ENCODE peak calls at places on chromosomes 1 and 21, in eight cellular contexts. V, R, N, W, K, E, I and D are unnamed samples.

GRCh38 chr1:29575826-29576225 is 339.5 kb downstream of the PTPRU start:
- DNase-seq in V (no peak), R (no peak), N (no peak), W (no peak), K (no peak), E (no peak), I (no peak), D (no peak)

GRCh38 chr1:236705771-236706565 is 19.7 kb downstream of the ACTN2 start:
- DNase-seq in V (no peak), R (no peak), N (no peak), W (no peak), K (no peak), E (no peak), I (no peak), D (no peak)

GRCh38 chr1:205440476-205441317 is 15.1 kb downstream of the BLACAT1 start:
- DNase-seq in V (peak), R (peak), N (peak), W (peak), K (no peak), E (peak), I (peak), D (peak)

GRCh38 chr21:38898422-38899098 is 92.8 kb downstream of the ETS2 start:
- DNase-seq in V (no peak), R (no peak), N (no peak), W (no peak), K (no peak), E (no peak), I (no peak), D (no peak)

GRCh38 chr1:150703427-150703826 is 6.5 kb upstream of the GOLPH3L start:
- DNase-seq in V (no peak), R (no peak), N (no peak), W (no peak), K (no peak), E (no peak), I (no peak), D (no peak)

GRCh38 chr1:67339623-67340343 is 32.1 kb downstream of the IL12RB2 start:
- DNase-seq in V (no peak), R (no peak), N (no peak), W (no peak), K (no peak), E (no peak), I (no peak), D (no peak)

GRCh38 chr1:171805395-171806115 is 24.1 kb downstream of the METTL13 start:
- DNase-seq in V (no peak), R (no peak), N (no peak), W (no peak), K (no peak), E (no peak), I (no peak), D (no peak)

GRCh38 chr1:20194224-20194623 is 7.9 kb upstream of the PLA2G2C start:
- DNase-seq in V (no peak), R (no peak), N (no peak), W (no peak), K (no peak), E (no peak), I (no peak), D (no peak)

GRCh38 chr1:233520510-233521191 is 93.3 kb upstream of the KCNK1 start:
- DNase-seq in V (no peak), R (no peak), N (no peak), W (no peak), K (no peak), E (no peak), I (no peak), D (no peak)

GRCh38 chr1:67078291-67078690 is 24.3 kb upstream of the SLC35D1 start:
- DNase-seq in V (no peak), R (no peak), N (no peak), W (no peak), K (no peak), E (no peak), I (no peak), D (no peak)

GRCh38 chr1:30525980-30526651 is 197.3 kb downstream of the MATN1 start:
- DNase-seq in V (no peak), R (no peak), N (peak), W (no peak), K (no peak), E (no peak), I (peak), D (no peak)

GRCh38 chr1:151368745-151369610 is 3.5 kb downstream of the SELENBP1 start:
- DNase-seq in V (no peak), R (no peak), N (no peak), W (peak), K (no peak), E (no peak), I (no peak), D (peak)

GRCh38 chr1:59142663-59143487 is 154.0 kb upstream of the FGGY start:
- DNase-seq in V (no peak), R (no peak), N (no peak), W (no peak), K (no peak), E (no peak), I (peak), D (no peak)

GRCh38 chr1:167517535-167518330 is 596 bp downstream of the CD247 start:
- DNase-seq in V (peak), R (peak), N (no peak), W (no peak), K (peak), E (peak), I (no peak), D (no peak)

GRCh38 chr21:45130324-45130774 is 56.0 kb downstream of the ADARB1 start:
- DNase-seq in V (no peak), R (no peak), N (peak), W (no peak), K (no peak), E (no peak), I (no peak), D (no peak)

GRCh38 chr1:17873007-17873675 is 118.0 kb downstream of the ACTL8 start:
- DNase-seq in V (no peak), R (no peak), N (peak), W (no peak), K (no peak), E (no peak), I (peak), D (no peak)

GRCh38 chr1:21059021-21059420 is 117.7 kb downstream of the EIF4G3 start:
- DNase-seq in V (no peak), R (no peak), N (no peak), W (no peak), K (no peak), E (no peak), I (no peak), D (no peak)

GRCh38 chr1:99305626-99306025 is 41.3 kb downstream of the PLPPR4 start:
- DNase-seq in V (no peak), R (no peak), N (no peak), W (no peak), K (no peak), E (no peak), I (no peak), D (no peak)

GRCh38 chr1:177334276-177334675 is 163.5 kb downstream of the BRINP2 start:
- DNase-seq in V (no peak), R (no peak), N (no peak), W (no peak), K (no peak), E (no peak), I (no peak), D (no peak)

GRCh38 chr1:214542275-214543199 is 8.9 kb downstream of the PTPN14 start:
- DNase-seq in V (no peak), R (no peak), N (no peak), W (no peak), K (no peak), E (no peak), I (no peak), D (no peak)

GRCh38 chr1:159172599-159173291 is 1.3 kb downstream of the CADM3 start:
- DNase-seq in V (no peak), R (no peak), N (no peak), W (no peak), K (no peak), E (no peak), I (no peak), D (no peak)

GRCh38 chr1:206883876-206884275 is 13.4 kb upstream of the IL24 start:
- DNase-seq in V (no peak), R (no peak), N (no peak), W (no peak), K (no peak), E (no peak), I (no peak), D (no peak)

GRCh38 chr21:15134711-15135110 is 69.9 kb upstream of the NRIP1 start:
- DNase-seq in V (no peak), R (no peak), N (no peak), W (no peak), K (no peak), E (no peak), I (no peak), D (no peak)

GRCh38 chr1:155218854-155219591 is 10.5 kb downstream of the MTX1 start:
- DNase-seq in V (no peak), R (no peak), N (peak), W (peak), K (no peak), E (no peak), I (no peak), D (peak)